ENCODE peak calls at places on chromosomes 11 and 22, in eight cellular contexts. W, D, X, G, Q, N, U and Z are unnamed samples.

GRCh38 chr11:124793466-124794278 is 6.5 kb downstream of the MSANTD2 start:
- DNase-seq in W (no peak), D (no peak), X (peak; percentile 71), G (no peak), Q (peak; percentile 68), N (peak; percentile 24), U (no peak), Z (peak; percentile 32)

GRCh38 chr22:19942886-19943664 is 1.5 kb upstream of the TXNRD2 start:
- DNase-seq in W (peak; percentile 65), D (no peak), X (peak; percentile 95), G (peak; percentile 65), Q (peak; percentile 87), N (no peak), U (no peak), Z (no peak)

GRCh38 chr22:27408068-27408467 is 393.5 kb downstream of the MN1 start:
- DNase-seq in W (no peak), D (no peak), X (no peak), G (no peak), Q (no peak), N (no peak), U (no peak), Z (no peak)

GRCh38 chr11:125947419-125948277 is 1.8 kb downstream of the VSIG10L2 start:
- DNase-seq in W (no peak), D (no peak), X (no peak), G (no peak), Q (no peak), N (no peak), U (no peak), Z (no peak)

GRCh38 chr11:102620858-102621561 is 4.1 kb downstream of the MMP20 start:
- DNase-seq in W (no peak), D (no peak), X (peak; percentile 78), G (no peak), Q (peak; percentile 80), N (no peak), U (no peak), Z (no peak)

GRCh38 chr11:57490456-57491248 is 24.9 kb downstream of the SLC43A1 start:
- DNase-seq in W (no peak), D (no peak), X (peak; percentile 75), G (no peak), Q (peak; percentile 28), N (no peak), U (no peak), Z (peak; percentile 8)

GRCh38 chr11:79493555-79494171 is 52.8 kb upstream of the TENM4 start:
- DNase-seq in W (peak; percentile 61), D (peak; percentile 90), X (peak; percentile 78), G (peak; percentile 15), Q (peak; percentile 70), N (peak; percentile 68), U (peak; percentile 56), Z (peak; percentile 66)

GRCh38 chr11:118662401-118663271 is 16.8 kb downstream of the TREH start:
- DNase-seq in W (no peak), D (no peak), X (no peak), G (no peak), Q (no peak), N (no peak), U (peak; percentile 7), Z (no peak)

GRCh38 chr11:17810041-17810440 is 75.5 kb downstream of the KCNC1 start:
- DNase-seq in W (no peak), D (no peak), X (no peak), G (no peak), Q (no peak), N (no peak), U (no peak), Z (no peak)

GRCh38 chr11:70481625-70482528 is 83.5 kb downstream of the CTTN start:
- DNase-seq in W (no peak), D (no peak), X (peak; percentile 22), G (no peak), Q (no peak), N (no peak), U (no peak), Z (no peak)

GRCh38 chr11:90288207-90288821 is 65.5 kb upstream of the CHORDC1 start:
- DNase-seq in W (no peak), D (no peak), X (peak; percentile 44), G (no peak), Q (peak; percentile 17), N (peak; percentile 17), U (no peak), Z (no peak)

GRCh38 chr22:36220457-36220921 is 18.8 kb downstream of the APOL2 start:
- DNase-seq in W (peak; percentile 61), D (no peak), X (peak; percentile 62), G (no peak), Q (peak; percentile 57), N (no peak), U (no peak), Z (no peak)

GRCh38 chr11:73384531-73384870 is 8.3 kb downstream of the RELT start:
- DNase-seq in W (no peak), D (no peak), X (no peak), G (no peak), Q (no peak), N (no peak), U (no peak), Z (no peak)

GRCh38 chr11:85680897-85681296 is 5.1 kb downstream of the CCDC89 start:
- DNase-seq in W (no peak), D (no peak), X (no peak), G (no peak), Q (no peak), N (no peak), U (no peak), Z (no peak)

GRCh38 chr11:72730243-72730642 is 22.0 kb downstream of the ARAP1 start:
- DNase-seq in W (no peak), D (no peak), X (no peak), G (no peak), Q (no peak), N (no peak), U (no peak), Z (no peak)

GRCh38 chr11:119370486-119371046 is 10.9 kb downstream of the USP2 start:
- DNase-seq in W (no peak), D (no peak), X (no peak), G (no peak), Q (no peak), N (no peak), U (no peak), Z (no peak)

GRCh38 chr11:10451399-10452116 is 3.5 kb upstream of the AMPD3 start:
- DNase-seq in W (no peak), D (no peak), X (no peak), G (no peak), Q (no peak), N (no peak), U (no peak), Z (no peak)

GRCh38 chr11:43644626-43645299 is 35.8 kb upstream of the HSD17B12 start:
- DNase-seq in W (no peak), D (no peak), X (peak; percentile 56), G (no peak), Q (peak; percentile 26), N (no peak), U (no peak), Z (no peak)

GRCh38 chr22:17944205-17944725 is 80.1 kb downstream of the MICAL3 start:
- DNase-seq in W (no peak), D (no peak), X (no peak), G (no peak), Q (no peak), N (no peak), U (no peak), Z (no peak)

GRCh38 chr11:115941481-115941993 is 437.3 kb upstream of the CADM1 start:
- DNase-seq in W (no peak), D (no peak), X (peak; percentile 31), G (no peak), Q (peak; percentile 77), N (no peak), U (no peak), Z (peak; percentile 25)

GRCh38 chr11:117121176-117121575 is 22.9 kb upstream of the PAFAH1B2 start:
- DNase-seq in W (no peak), D (no peak), X (no peak), G (no peak), Q (no peak), N (no peak), U (no peak), Z (no peak)

GRCh38 chr11:44808053-44808753 is 81.4 kb downstream of the TSPAN18 start:
- DNase-seq in W (no peak), D (no peak), X (no peak), G (no peak), Q (no peak), N (no peak), U (no peak), Z (no peak)

GRCh38 chr11:22466351-22466750 is 128.2 kb downstream of the SLC17A6 start:
- DNase-seq in W (no peak), D (no peak), X (no peak), G (no peak), Q (no peak), N (no peak), U (no peak), Z (no peak)

GRCh38 chr11:115672999-115673411 is 168.8 kb upstream of the CADM1 start:
- DNase-seq in W (peak; percentile 67), D (no peak), X (peak; percentile 7), G (no peak), Q (peak; percentile 1), N (no peak), U (no peak), Z (peak; percentile 13)

GRCh38 chr22:45775569-45776312 is 104.1 kb downstream of the ATXN10 start:
- DNase-seq in W (no peak), D (no peak), X (no peak), G (no peak), Q (no peak), N (no peak), U (no peak), Z (no peak)

GRCh38 chr11:45964911-45965389 is 42.5 kb downstream of the LARGE2 start:
- DNase-seq in W (peak; percentile 44), D (peak; percentile 59), X (peak; percentile 91), G (peak; percentile 74), Q (peak; percentile 88), N (peak; percentile 29), U (peak; percentile 45), Z (peak; percentile 66)

GRCh38 chr22:43342347-43343261 is 568 bp downstream of the SCUBE1 start:
- DNase-seq in W (no peak), D (no peak), X (no peak), G (no peak), Q (no peak), N (no peak), U (no peak), Z (no peak)

GRCh38 chr22:38860291-38861169 is 11.5 kb downstream of the CBX6 start:
- DNase-seq in W (no peak), D (no peak), X (no peak), G (no peak), Q (no peak), N (no peak), U (no peak), Z (no peak)

GRCh38 chr11:86524603-86525352 is 147.6 kb downstream of the ME3 start:
- DNase-seq in W (no peak), D (no peak), X (peak; percentile 65), G (no peak), Q (peak; percentile 46), N (no peak), U (no peak), Z (no peak)

GRCh38 chr22:44248926-44249325 is 63.8 kb downstream of the SHISAL1 start:
- DNase-seq in W (no peak), D (no peak), X (no peak), G (no peak), Q (no peak), N (no peak), U (no peak), Z (no peak)

GRCh38 chr11:30508594-30508993 is 77.6 kb downstream of the MPPED2 start:
- DNase-seq in W (no peak), D (no peak), X (no peak), G (no peak), Q (no peak), N (no peak), U (no peak), Z (no peak)

GRCh38 chr22:27913162-27913741 is 5.8 kb downstream of the PITPNB start:
- DNase-seq in W (no peak), D (no peak), X (peak; percentile 27), G (no peak), Q (peak; percentile 45), N (no peak), U (no peak), Z (no peak)

GRCh38 chr11:9137293-9138132 is 46.1 kb upstream of the SCUBE2 start:
- DNase-seq in W (peak; percentile 75), D (peak; percentile 83), X (peak; percentile 84), G (peak; percentile 39), Q (peak; percentile 72), N (peak; percentile 50), U (peak; percentile 61), Z (peak; percentile 87)